ENCODE peak calls at places on chromosome 17, in eight cellular contexts. W is IMR-90, A is SK-N-SH, Y is K562, E is A549, U is WTC11, J is H1, I is HepG2. N is an unnamed sample.

GRCh38 chr17:49616546-49617205 is 41.0 kb downstream of the NXPH3 start:
- DNase-seq in W (no peak), A (no peak), Y (no peak), E (no peak), U (no peak), J (no peak), I (no peak), N (no peak)

GRCh38 chr17:73801455-73802100 is 157.3 kb upstream of the SDK2 start:
- DNase-seq in W (no peak), A (no peak), Y (no peak), E (no peak), U (no peak), J (no peak), I (no peak), N (no peak)

GRCh38 chr17:82272495-82273326 is 789 bp downstream of the CSNK1D start:
- DNase-seq in W (no peak), A (peak), Y (peak), E (no peak), U (peak), J (no peak), I (no peak), N (no peak)

GRCh38 chr17:65154770-65155589 is 17.8 kb downstream of the RGS9 start:
- DNase-seq in W (peak), A (no peak), Y (no peak), E (peak), U (no peak), J (no peak), I (no peak), N (no peak)

GRCh38 chr17:55660171-55660886 is 62.3 kb downstream of the TMEM100 start:
- DNase-seq in W (no peak), A (no peak), Y (no peak), E (no peak), U (no peak), J (no peak), I (peak), N (no peak)

GRCh38 chr17:66950886-66951604 is 13.5 kb upstream of the CACNG4 start:
- DNase-seq in W (no peak), A (no peak), Y (no peak), E (no peak), U (no peak), J (no peak), I (no peak), N (no peak)

GRCh38 chr17:70060415-70060814 is 14.6 kb upstream of the KCNJ16 start:
- DNase-seq in W (peak), A (no peak), Y (no peak), E (no peak), U (no peak), J (no peak), I (no peak), N (no peak)

GRCh38 chr17:37818689-37819088 is 73.8 kb upstream of the HNF1B start:
- DNase-seq in W (peak), A (no peak), Y (no peak), E (peak), U (no peak), J (no peak), I (no peak), N (no peak)

GRCh38 chr17:59165933-59166342 is 10.4 kb downstream of the PRR11 start:
- DNase-seq in W (peak), A (peak), Y (peak), E (peak), U (peak), J (peak), I (peak), N (peak)

GRCh38 chr17:11554542-11554941 is 43.7 kb upstream of the DNAH9 start:
- DNase-seq in W (no peak), A (no peak), Y (no peak), E (no peak), U (no peak), J (no peak), I (no peak), N (no peak)

GRCh38 chr17:50681260-50682200 is 26.2 kb downstream of the ANKRD40 start:
- DNase-seq in W (peak), A (peak), Y (peak), E (peak), U (no peak), J (no peak), I (peak), N (no peak)

GRCh38 chr17:2594657-2595085 is 1.2 kb downstream of the PAFAH1B1 start:
- DNase-seq in W (no peak), A (no peak), Y (no peak), E (peak), U (no peak), J (no peak), I (no peak), N (no peak)
- TF ChIP-seq USF2 in W (no peak), A (no peak), Y (no peak), E (no peak), U (no peak), J (no peak), I (no peak), N (no peak)

GRCh38 chr17:1377334-1377733 is 22.7 kb downstream of the YWHAE start:
- DNase-seq in W (no peak), A (no peak), Y (no peak), E (no peak), U (no peak), J (no peak), I (no peak), N (no peak)
- TF ChIP-seq USF2 in W (no peak), A (no peak), Y (no peak), E (no peak), U (no peak), J (no peak), I (no peak), N (no peak)

GRCh38 chr17:4945176-4945943 is 3.0 kb downstream of the PFN1 start:
- DNase-seq in W (peak), A (no peak), Y (peak), E (peak), U (no peak), J (peak), I (peak), N (peak)
- TF ChIP-seq USF2 in W (no peak), A (no peak), Y (no peak), E (peak), U (no peak), J (no peak), I (no peak), N (no peak)

GRCh38 chr17:80084773-80085172 is 16.6 kb upstream of the GAA start:
- DNase-seq in W (no peak), A (no peak), Y (no peak), E (no peak), U (no peak), J (no peak), I (no peak), N (no peak)
- TF ChIP-seq USF2 in W (no peak), A (no peak), Y (no peak), E (no peak), U (no peak), J (no peak), I (no peak), N (no peak)

N was measured in GM12878.